ENCODE peak calls at places on chromosomes 16 and 17, in ten cellular contexts. One of them, this sample, is unnamed.
A peak's percentile ranks its signal among the peaks of the same experiment; 100 is the strongest.

GRCh38 chr17:57954421-57955182 is 610 bp downstream of the CUEDC1 start:
- DNase-seq in activated CD4-positive, alpha-beta T cell treated with anti-CD3 and anti-CD28 coated beads for 48 hours: no peak
- DNase-seq in CD4-positive, alpha-beta T cell: no peak
- DNase-seq in left lung: peak; percentile 64
- DNase-seq in T-cell: no peak
- DNase-seq in stimulated activated CD4-positive, alpha-beta T cell treated with anti-CD3 and anti-CD28 coated beads, Interleukin-1b, Interleukin-23, amount 100 ng/mL, for 48 hours: no peak
- DNase-seq in mesendoderm: peak; percentile 91
- DNase-seq in C1 segment of cervical spinal cord: no peak
- DNase-seq in iPS-NIHi11: peak; percentile 80
- DNase-seq in CD8-positive, alpha-beta T cell: no peak
- DNase-seq in this sample: peak; percentile 90

GRCh38 chr16:27650073-27650701 is 100.2 kb downstream of the KATNIP start:
- DNase-seq in activated CD4-positive, alpha-beta T cell treated with anti-CD3 and anti-CD28 coated beads for 48 hours: no peak
- DNase-seq in CD4-positive, alpha-beta T cell: no peak
- DNase-seq in left lung: no peak
- DNase-seq in T-cell: no peak
- DNase-seq in stimulated activated CD4-positive, alpha-beta T cell treated with anti-CD3 and anti-CD28 coated beads, Interleukin-1b, Interleukin-23, amount 100 ng/mL, for 48 hours: no peak
- DNase-seq in mesendoderm: no peak
- DNase-seq in C1 segment of cervical spinal cord: no peak
- DNase-seq in iPS-NIHi11: no peak
- DNase-seq in CD8-positive, alpha-beta T cell: no peak
- DNase-seq in this sample: no peak

GRCh38 chr16:27240948-27241531 is 27.5 kb downstream of the NSMCE1 start:
- DNase-seq in activated CD4-positive, alpha-beta T cell treated with anti-CD3 and anti-CD28 coated beads for 48 hours: peak; percentile 2
- DNase-seq in CD4-positive, alpha-beta T cell: no peak
- DNase-seq in left lung: peak; percentile 27
- DNase-seq in T-cell: no peak
- DNase-seq in stimulated activated CD4-positive, alpha-beta T cell treated with anti-CD3 and anti-CD28 coated beads, Interleukin-1b, Interleukin-23, amount 100 ng/mL, for 48 hours: no peak
- DNase-seq in mesendoderm: no peak
- DNase-seq in C1 segment of cervical spinal cord: no peak
- DNase-seq in iPS-NIHi11: no peak
- DNase-seq in CD8-positive, alpha-beta T cell: no peak
- DNase-seq in this sample: peak; percentile 55

GRCh38 chr17:9239260-9239820 is 218.0 kb downstream of the NTN1 start:
- DNase-seq in activated CD4-positive, alpha-beta T cell treated with anti-CD3 and anti-CD28 coated beads for 48 hours: peak; percentile 47
- DNase-seq in CD4-positive, alpha-beta T cell: no peak
- DNase-seq in left lung: no peak
- DNase-seq in T-cell: no peak
- DNase-seq in stimulated activated CD4-positive, alpha-beta T cell treated with anti-CD3 and anti-CD28 coated beads, Interleukin-1b, Interleukin-23, amount 100 ng/mL, for 48 hours: no peak
- DNase-seq in mesendoderm: peak; percentile 41
- DNase-seq in C1 segment of cervical spinal cord: no peak
- DNase-seq in iPS-NIHi11: no peak
- DNase-seq in CD8-positive, alpha-beta T cell: no peak
- DNase-seq in this sample: no peak

GRCh38 chr16:71610936-71611871 is 14.8 kb upstream of the MARVELD3 start:
- DNase-seq in activated CD4-positive, alpha-beta T cell treated with anti-CD3 and anti-CD28 coated beads for 48 hours: peak; percentile 90
- DNase-seq in CD4-positive, alpha-beta T cell: peak; percentile 58
- DNase-seq in left lung: peak; percentile 62
- DNase-seq in T-cell: peak; percentile 68
- DNase-seq in stimulated activated CD4-positive, alpha-beta T cell treated with anti-CD3 and anti-CD28 coated beads, Interleukin-1b, Interleukin-23, amount 100 ng/mL, for 48 hours: peak; percentile 78
- DNase-seq in mesendoderm: peak; percentile 89
- DNase-seq in C1 segment of cervical spinal cord: peak; percentile 27
- DNase-seq in iPS-NIHi11: peak; percentile 92
- DNase-seq in CD8-positive, alpha-beta T cell: peak; percentile 56
- DNase-seq in this sample: peak; percentile 66

GRCh38 chr17:6070895-6071511 is 824 bp downstream of the WSCD1 start:
- DNase-seq in activated CD4-positive, alpha-beta T cell treated with anti-CD3 and anti-CD28 coated beads for 48 hours: no peak
- DNase-seq in CD4-positive, alpha-beta T cell: no peak
- DNase-seq in left lung: no peak
- DNase-seq in T-cell: no peak
- DNase-seq in stimulated activated CD4-positive, alpha-beta T cell treated with anti-CD3 and anti-CD28 coated beads, Interleukin-1b, Interleukin-23, amount 100 ng/mL, for 48 hours: no peak
- DNase-seq in mesendoderm: peak; percentile 27
- DNase-seq in C1 segment of cervical spinal cord: no peak
- DNase-seq in iPS-NIHi11: peak; percentile 46
- DNase-seq in CD8-positive, alpha-beta T cell: no peak
- DNase-seq in this sample: no peak

GRCh38 chr17:76410328-76410965 is 26.0 kb downstream of the SPHK1 start:
- DNase-seq in activated CD4-positive, alpha-beta T cell treated with anti-CD3 and anti-CD28 coated beads for 48 hours: no peak
- DNase-seq in CD4-positive, alpha-beta T cell: no peak
- DNase-seq in left lung: no peak
- DNase-seq in T-cell: no peak
- DNase-seq in stimulated activated CD4-positive, alpha-beta T cell treated with anti-CD3 and anti-CD28 coated beads, Interleukin-1b, Interleukin-23, amount 100 ng/mL, for 48 hours: no peak
- DNase-seq in mesendoderm: no peak
- DNase-seq in C1 segment of cervical spinal cord: no peak
- DNase-seq in iPS-NIHi11: no peak
- DNase-seq in CD8-positive, alpha-beta T cell: no peak
- DNase-seq in this sample: no peak

GRCh38 chr17:11909348-11909747 is 87.9 kb downstream of the ZNF18 start:
- DNase-seq in activated CD4-positive, alpha-beta T cell treated with anti-CD3 and anti-CD28 coated beads for 48 hours: no peak
- DNase-seq in CD4-positive, alpha-beta T cell: no peak
- DNase-seq in left lung: no peak
- DNase-seq in T-cell: no peak
- DNase-seq in stimulated activated CD4-positive, alpha-beta T cell treated with anti-CD3 and anti-CD28 coated beads, Interleukin-1b, Interleukin-23, amount 100 ng/mL, for 48 hours: no peak
- DNase-seq in mesendoderm: peak; percentile 75
- DNase-seq in C1 segment of cervical spinal cord: no peak
- DNase-seq in iPS-NIHi11: peak; percentile 53
- DNase-seq in CD8-positive, alpha-beta T cell: no peak
- DNase-seq in this sample: no peak

GRCh38 chr17:83073389-83074063 is 5.9 kb upstream of the METRNL start:
- DNase-seq in activated CD4-positive, alpha-beta T cell treated with anti-CD3 and anti-CD28 coated beads for 48 hours: no peak
- DNase-seq in CD4-positive, alpha-beta T cell: no peak
- DNase-seq in left lung: peak; percentile 56
- DNase-seq in T-cell: no peak
- DNase-seq in stimulated activated CD4-positive, alpha-beta T cell treated with anti-CD3 and anti-CD28 coated beads, Interleukin-1b, Interleukin-23, amount 100 ng/mL, for 48 hours: no peak
- DNase-seq in mesendoderm: no peak
- DNase-seq in C1 segment of cervical spinal cord: no peak
- DNase-seq in iPS-NIHi11: no peak
- DNase-seq in CD8-positive, alpha-beta T cell: no peak
- DNase-seq in this sample: no peak

GRCh38 chr17:3038941-3039340 is 24.5 kb downstream of the OR1D5 start:
- DNase-seq in activated CD4-positive, alpha-beta T cell treated with anti-CD3 and anti-CD28 coated beads for 48 hours: no peak
- DNase-seq in CD4-positive, alpha-beta T cell: no peak
- DNase-seq in left lung: no peak
- DNase-seq in T-cell: no peak
- DNase-seq in stimulated activated CD4-positive, alpha-beta T cell treated with anti-CD3 and anti-CD28 coated beads, Interleukin-1b, Interleukin-23, amount 100 ng/mL, for 48 hours: no peak
- DNase-seq in mesendoderm: no peak
- DNase-seq in C1 segment of cervical spinal cord: no peak
- DNase-seq in iPS-NIHi11: no peak
- DNase-seq in CD8-positive, alpha-beta T cell: no peak
- DNase-seq in this sample: no peak

GRCh38 chr17:70775667-70776066 is 606.3 kb downstream of the KCNJ2 start:
- DNase-seq in activated CD4-positive, alpha-beta T cell treated with anti-CD3 and anti-CD28 coated beads for 48 hours: no peak
- DNase-seq in CD4-positive, alpha-beta T cell: no peak
- DNase-seq in left lung: no peak
- DNase-seq in T-cell: no peak
- DNase-seq in stimulated activated CD4-positive, alpha-beta T cell treated with anti-CD3 and anti-CD28 coated beads, Interleukin-1b, Interleukin-23, amount 100 ng/mL, for 48 hours: no peak
- DNase-seq in mesendoderm: no peak
- DNase-seq in C1 segment of cervical spinal cord: no peak
- DNase-seq in iPS-NIHi11: no peak
- DNase-seq in CD8-positive, alpha-beta T cell: no peak
- DNase-seq in this sample: no peak

GRCh38 chr16:49635591-49636581 is 220.0 kb downstream of the ZNF423 start:
- DNase-seq in activated CD4-positive, alpha-beta T cell treated with anti-CD3 and anti-CD28 coated beads for 48 hours: no peak
- DNase-seq in CD4-positive, alpha-beta T cell: no peak
- DNase-seq in left lung: no peak
- DNase-seq in T-cell: no peak
- DNase-seq in stimulated activated CD4-positive, alpha-beta T cell treated with anti-CD3 and anti-CD28 coated beads, Interleukin-1b, Interleukin-23, amount 100 ng/mL, for 48 hours: no peak
- DNase-seq in mesendoderm: no peak
- DNase-seq in C1 segment of cervical spinal cord: no peak
- DNase-seq in iPS-NIHi11: no peak
- DNase-seq in CD8-positive, alpha-beta T cell: no peak
- DNase-seq in this sample: no peak

GRCh38 chr17:72100445-72100844 is 20.4 kb upstream of the SOX9 start:
- DNase-seq in activated CD4-positive, alpha-beta T cell treated with anti-CD3 and anti-CD28 coated beads for 48 hours: no peak
- DNase-seq in CD4-positive, alpha-beta T cell: no peak
- DNase-seq in left lung: no peak
- DNase-seq in T-cell: no peak
- DNase-seq in stimulated activated CD4-positive, alpha-beta T cell treated with anti-CD3 and anti-CD28 coated beads, Interleukin-1b, Interleukin-23, amount 100 ng/mL, for 48 hours: no peak
- DNase-seq in mesendoderm: no peak
- DNase-seq in C1 segment of cervical spinal cord: no peak
- DNase-seq in iPS-NIHi11: no peak
- DNase-seq in CD8-positive, alpha-beta T cell: no peak
- DNase-seq in this sample: no peak

GRCh38 chr17:53844476-53845107 is 21.9 kb downstream of the KIF2B start:
- DNase-seq in activated CD4-positive, alpha-beta T cell treated with anti-CD3 and anti-CD28 coated beads for 48 hours: no peak
- DNase-seq in CD4-positive, alpha-beta T cell: no peak
- DNase-seq in left lung: no peak
- DNase-seq in T-cell: no peak
- DNase-seq in stimulated activated CD4-positive, alpha-beta T cell treated with anti-CD3 and anti-CD28 coated beads, Interleukin-1b, Interleukin-23, amount 100 ng/mL, for 48 hours: no peak
- DNase-seq in mesendoderm: no peak
- DNase-seq in C1 segment of cervical spinal cord: no peak
- DNase-seq in iPS-NIHi11: no peak
- DNase-seq in CD8-positive, alpha-beta T cell: no peak
- DNase-seq in this sample: no peak

GRCh38 chr17:57750930-57751329 is 5.8 kb upstream of the CCDC182 start:
- DNase-seq in activated CD4-positive, alpha-beta T cell treated with anti-CD3 and anti-CD28 coated beads for 48 hours: no peak
- DNase-seq in CD4-positive, alpha-beta T cell: no peak
- DNase-seq in left lung: no peak
- DNase-seq in T-cell: no peak
- DNase-seq in stimulated activated CD4-positive, alpha-beta T cell treated with anti-CD3 and anti-CD28 coated beads, Interleukin-1b, Interleukin-23, amount 100 ng/mL, for 48 hours: no peak
- DNase-seq in mesendoderm: peak; percentile 14
- DNase-seq in C1 segment of cervical spinal cord: no peak
- DNase-seq in iPS-NIHi11: no peak
- DNase-seq in CD8-positive, alpha-beta T cell: no peak
- DNase-seq in this sample: no peak

GRCh38 chr16:68376590-68376989 is 65.8 kb downstream of the PRMT7 start:
- DNase-seq in activated CD4-positive, alpha-beta T cell treated with anti-CD3 and anti-CD28 coated beads for 48 hours: no peak
- DNase-seq in CD4-positive, alpha-beta T cell: no peak
- DNase-seq in left lung: no peak
- DNase-seq in T-cell: no peak
- DNase-seq in stimulated activated CD4-positive, alpha-beta T cell treated with anti-CD3 and anti-CD28 coated beads, Interleukin-1b, Interleukin-23, amount 100 ng/mL, for 48 hours: no peak
- DNase-seq in mesendoderm: no peak
- DNase-seq in C1 segment of cervical spinal cord: no peak
- DNase-seq in iPS-NIHi11: no peak
- DNase-seq in CD8-positive, alpha-beta T cell: no peak
- DNase-seq in this sample: no peak

GRCh38 chr16:69325784-69326171 is 4.6 kb downstream of the PDF start:
- DNase-seq in activated CD4-positive, alpha-beta T cell treated with anti-CD3 and anti-CD28 coated beads for 48 hours: no peak
- DNase-seq in CD4-positive, alpha-beta T cell: no peak
- DNase-seq in left lung: no peak
- DNase-seq in T-cell: no peak
- DNase-seq in stimulated activated CD4-positive, alpha-beta T cell treated with anti-CD3 and anti-CD28 coated beads, Interleukin-1b, Interleukin-23, amount 100 ng/mL, for 48 hours: no peak
- DNase-seq in mesendoderm: no peak
- DNase-seq in C1 segment of cervical spinal cord: no peak
- DNase-seq in iPS-NIHi11: no peak
- DNase-seq in CD8-positive, alpha-beta T cell: no peak
- DNase-seq in this sample: no peak

GRCh38 chr17:76265624-76266243 is 586 bp downstream of the UBALD2 start:
- DNase-seq in activated CD4-positive, alpha-beta T cell treated with anti-CD3 and anti-CD28 coated beads for 48 hours: peak; percentile 73
- DNase-seq in CD4-positive, alpha-beta T cell: peak; percentile 58
- DNase-seq in left lung: no peak
- DNase-seq in T-cell: no peak
- DNase-seq in stimulated activated CD4-positive, alpha-beta T cell treated with anti-CD3 and anti-CD28 coated beads, Interleukin-1b, Interleukin-23, amount 100 ng/mL, for 48 hours: peak; percentile 57
- DNase-seq in mesendoderm: peak; percentile 71
- DNase-seq in C1 segment of cervical spinal cord: peak; percentile 19
- DNase-seq in iPS-NIHi11: peak; percentile 70
- DNase-seq in CD8-positive, alpha-beta T cell: peak; percentile 23
- DNase-seq in this sample: peak; percentile 81

GRCh38 chr16:63612462-63613227 is 1509.2 kb downstream of the CDH11 start:
- DNase-seq in activated CD4-positive, alpha-beta T cell treated with anti-CD3 and anti-CD28 coated beads for 48 hours: no peak
- DNase-seq in CD4-positive, alpha-beta T cell: no peak
- DNase-seq in left lung: no peak
- DNase-seq in T-cell: no peak
- DNase-seq in stimulated activated CD4-positive, alpha-beta T cell treated with anti-CD3 and anti-CD28 coated beads, Interleukin-1b, Interleukin-23, amount 100 ng/mL, for 48 hours: no peak
- DNase-seq in mesendoderm: peak; percentile 7
- DNase-seq in C1 segment of cervical spinal cord: no peak
- DNase-seq in iPS-NIHi11: peak; percentile 20
- DNase-seq in CD8-positive, alpha-beta T cell: no peak
- DNase-seq in this sample: no peak

GRCh38 chr16:87658564-87659225 is 56.4 kb downstream of the JPH3 start:
- DNase-seq in activated CD4-positive, alpha-beta T cell treated with anti-CD3 and anti-CD28 coated beads for 48 hours: no peak
- DNase-seq in CD4-positive, alpha-beta T cell: no peak
- DNase-seq in left lung: no peak
- DNase-seq in T-cell: no peak
- DNase-seq in stimulated activated CD4-positive, alpha-beta T cell treated with anti-CD3 and anti-CD28 coated beads, Interleukin-1b, Interleukin-23, amount 100 ng/mL, for 48 hours: no peak
- DNase-seq in mesendoderm: no peak
- DNase-seq in C1 segment of cervical spinal cord: no peak
- DNase-seq in iPS-NIHi11: no peak
- DNase-seq in CD8-positive, alpha-beta T cell: no peak
- DNase-seq in this sample: no peak

GRCh38 chr17:2138768-2139167 is 83.9 kb downstream of the HIC1 start:
- DNase-seq in activated CD4-positive, alpha-beta T cell treated with anti-CD3 and anti-CD28 coated beads for 48 hours: no peak
- DNase-seq in CD4-positive, alpha-beta T cell: no peak
- DNase-seq in left lung: no peak
- DNase-seq in T-cell: no peak
- DNase-seq in stimulated activated CD4-positive, alpha-beta T cell treated with anti-CD3 and anti-CD28 coated beads, Interleukin-1b, Interleukin-23, amount 100 ng/mL, for 48 hours: no peak
- DNase-seq in mesendoderm: no peak
- DNase-seq in C1 segment of cervical spinal cord: no peak
- DNase-seq in iPS-NIHi11: no peak
- DNase-seq in CD8-positive, alpha-beta T cell: no peak
- DNase-seq in this sample: no peak

GRCh38 chr16:27753563-27753962 is 203.6 kb downstream of the KATNIP start:
- DNase-seq in activated CD4-positive, alpha-beta T cell treated with anti-CD3 and anti-CD28 coated beads for 48 hours: no peak
- DNase-seq in CD4-positive, alpha-beta T cell: no peak
- DNase-seq in left lung: no peak
- DNase-seq in T-cell: no peak
- DNase-seq in stimulated activated CD4-positive, alpha-beta T cell treated with anti-CD3 and anti-CD28 coated beads, Interleukin-1b, Interleukin-23, amount 100 ng/mL, for 48 hours: no peak
- DNase-seq in mesendoderm: no peak
- DNase-seq in C1 segment of cervical spinal cord: no peak
- DNase-seq in iPS-NIHi11: no peak
- DNase-seq in CD8-positive, alpha-beta T cell: no peak
- DNase-seq in this sample: no peak

GRCh38 chr16:59341368-59341767 is 607.3 kb upstream of the GOT2 start:
- DNase-seq in activated CD4-positive, alpha-beta T cell treated with anti-CD3 and anti-CD28 coated beads for 48 hours: no peak
- DNase-seq in CD4-positive, alpha-beta T cell: no peak
- DNase-seq in left lung: no peak
- DNase-seq in T-cell: no peak
- DNase-seq in stimulated activated CD4-positive, alpha-beta T cell treated with anti-CD3 and anti-CD28 coated beads, Interleukin-1b, Interleukin-23, amount 100 ng/mL, for 48 hours: no peak
- DNase-seq in mesendoderm: peak; percentile 49
- DNase-seq in C1 segment of cervical spinal cord: no peak
- DNase-seq in iPS-NIHi11: no peak
- DNase-seq in CD8-positive, alpha-beta T cell: no peak
- DNase-seq in this sample: no peak

GRCh38 chr16:84569382-84569987 is 48.4 kb downstream of the COTL1 start:
- DNase-seq in activated CD4-positive, alpha-beta T cell treated with anti-CD3 and anti-CD28 coated beads for 48 hours: no peak
- DNase-seq in CD4-positive, alpha-beta T cell: no peak
- DNase-seq in left lung: no peak
- DNase-seq in T-cell: no peak
- DNase-seq in stimulated activated CD4-positive, alpha-beta T cell treated with anti-CD3 and anti-CD28 coated beads, Interleukin-1b, Interleukin-23, amount 100 ng/mL, for 48 hours: no peak
- DNase-seq in mesendoderm: no peak
- DNase-seq in C1 segment of cervical spinal cord: no peak
- DNase-seq in iPS-NIHi11: no peak
- DNase-seq in CD8-positive, alpha-beta T cell: no peak
- DNase-seq in this sample: no peak

GRCh38 chr16:27366687-27367462 is 35.1 kb upstream of the IL21R start:
- DNase-seq in activated CD4-positive, alpha-beta T cell treated with anti-CD3 and anti-CD28 coated beads for 48 hours: peak; percentile 63
- DNase-seq in CD4-positive, alpha-beta T cell: no peak
- DNase-seq in left lung: no peak
- DNase-seq in T-cell: no peak
- DNase-seq in stimulated activated CD4-positive, alpha-beta T cell treated with anti-CD3 and anti-CD28 coated beads, Interleukin-1b, Interleukin-23, amount 100 ng/mL, for 48 hours: no peak
- DNase-seq in mesendoderm: no peak
- DNase-seq in C1 segment of cervical spinal cord: no peak
- DNase-seq in iPS-NIHi11: no peak
- DNase-seq in CD8-positive, alpha-beta T cell: no peak
- DNase-seq in this sample: no peak

GRCh38 chr16:60151987-60152386 is 1417.9 kb upstream of the GOT2 start:
- DNase-seq in activated CD4-positive, alpha-beta T cell treated with anti-CD3 and anti-CD28 coated beads for 48 hours: no peak
- DNase-seq in CD4-positive, alpha-beta T cell: no peak
- DNase-seq in left lung: no peak
- DNase-seq in T-cell: no peak
- DNase-seq in stimulated activated CD4-positive, alpha-beta T cell treated with anti-CD3 and anti-CD28 coated beads, Interleukin-1b, Interleukin-23, amount 100 ng/mL, for 48 hours: no peak
- DNase-seq in mesendoderm: no peak
- DNase-seq in C1 segment of cervical spinal cord: no peak
- DNase-seq in iPS-NIHi11: no peak
- DNase-seq in CD8-positive, alpha-beta T cell: no peak
- DNase-seq in this sample: no peak

GRCh38 chr17:67602974-67603373 is 114.8 kb upstream of the NOL11 start:
- DNase-seq in activated CD4-positive, alpha-beta T cell treated with anti-CD3 and anti-CD28 coated beads for 48 hours: peak; percentile 56
- DNase-seq in CD4-positive, alpha-beta T cell: peak; percentile 42
- DNase-seq in left lung: no peak
- DNase-seq in T-cell: peak; percentile 44
- DNase-seq in stimulated activated CD4-positive, alpha-beta T cell treated with anti-CD3 and anti-CD28 coated beads, Interleukin-1b, Interleukin-23, amount 100 ng/mL, for 48 hours: peak; percentile 35
- DNase-seq in mesendoderm: peak; percentile 88
- DNase-seq in C1 segment of cervical spinal cord: no peak
- DNase-seq in iPS-NIHi11: peak; percentile 76
- DNase-seq in CD8-positive, alpha-beta T cell: peak; percentile 23
- DNase-seq in this sample: no peak

GRCh38 chr17:16255481-16255901 is 38.5 kb downstream of the PIGL start:
- DNase-seq in activated CD4-positive, alpha-beta T cell treated with anti-CD3 and anti-CD28 coated beads for 48 hours: no peak
- DNase-seq in CD4-positive, alpha-beta T cell: no peak
- DNase-seq in left lung: peak; percentile 65
- DNase-seq in T-cell: no peak
- DNase-seq in stimulated activated CD4-positive, alpha-beta T cell treated with anti-CD3 and anti-CD28 coated beads, Interleukin-1b, Interleukin-23, amount 100 ng/mL, for 48 hours: no peak
- DNase-seq in mesendoderm: peak; percentile 62
- DNase-seq in C1 segment of cervical spinal cord: peak; percentile 7
- DNase-seq in iPS-NIHi11: peak; percentile 37
- DNase-seq in CD8-positive, alpha-beta T cell: no peak
- DNase-seq in this sample: no peak

This sample was measured in suprapubic skin.